ENCODE peak calls at places on chromosome 11, in eight cellular contexts. G is PC-9, E is dorsolateral prefrontal cortex, P is IMR-90, X is NCI-H1417, Q is amniotic epithelial cell, L is fibroblast of the conjunctiva, O is HT1080. I is an unnamed sample.

GRCh38 chr11:12901874-12902481 is 107.1 kb upstream of the RASSF10 start:
- DNase-seq in G (no peak), E (no peak), P (peak), X (no peak), Q (no peak), L (no peak), O (peak), I (no peak)

GRCh38 chr11:117969160-117969991 is 16.8 kb upstream of the IL10RA start:
- DNase-seq in G (no peak), E (no peak), P (no peak), X (no peak), Q (no peak), L (no peak), O (no peak), I (no peak)

GRCh38 chr11:72624496-72625201 is 49.6 kb downstream of the PDE2A start:
- DNase-seq in G (no peak), E (no peak), P (no peak), X (no peak), Q (no peak), L (no peak), O (no peak), I (no peak)

GRCh38 chr11:57316017-57316416 is 8.7 kb downstream of the TNKS1BP1 start:
- DNase-seq in G (no peak), E (no peak), P (no peak), X (peak), Q (no peak), L (no peak), O (no peak), I (no peak)

GRCh38 chr11:69257838-69258658 is 35.9 kb upstream of the MYEOV start:
- DNase-seq in G (no peak), E (no peak), P (no peak), X (no peak), Q (no peak), L (no peak), O (peak), I (no peak)

GRCh38 chr11:119796363-119797060 is 67.5 kb upstream of the NECTIN1 start:
- DNase-seq in G (no peak), E (no peak), P (no peak), X (no peak), Q (no peak), L (no peak), O (no peak), I (no peak)

GRCh38 chr11:74330065-74330858 is 18.8 kb upstream of the P4HA3 start:
- DNase-seq in G (peak), E (no peak), P (peak), X (peak), Q (peak), L (no peak), O (peak), I (no peak)

GRCh38 chr11:102488208-102488607 is 35.6 kb upstream of the TMEM123 start:
- DNase-seq in G (no peak), E (no peak), P (no peak), X (no peak), Q (no peak), L (no peak), O (no peak), I (no peak)

GRCh38 chr11:65446446-65447277 is 24.1 kb downstream of the NEAT1 start:
- DNase-seq in G (peak), E (no peak), P (peak), X (no peak), Q (peak), L (no peak), O (no peak), I (no peak)

GRCh38 chr11:120108154-120108784 is 29.6 kb downstream of the TRIM29 start:
- DNase-seq in G (peak), E (peak), P (peak), X (peak), Q (peak), L (peak), O (peak), I (peak)

GRCh38 chr11:26229270-26229669 is 102.7 kb upstream of the ANO3 start:
- DNase-seq in G (no peak), E (no peak), P (peak), X (no peak), Q (peak), L (peak), O (peak), I (no peak)

GRCh38 chr11:131694526-131695424 is 324.4 kb downstream of the NTM start:
- DNase-seq in G (no peak), E (peak), P (peak), X (peak), Q (peak), L (peak), O (peak), I (peak)

GRCh38 chr11:86089659-86090058 is 20.8 kb upstream of the PICALM start:
- DNase-seq in G (no peak), E (no peak), P (no peak), X (no peak), Q (peak), L (no peak), O (no peak), I (no peak)

GRCh38 chr11:92297551-92298237 is 73.1 kb downstream of the FAT3 start:
- DNase-seq in G (peak), E (no peak), P (no peak), X (peak), Q (no peak), L (no peak), O (no peak), I (no peak)

GRCh38 chr11:116374085-116374484 is 398.7 kb downstream of the BUD13 start:
- DNase-seq in G (no peak), E (no peak), P (no peak), X (no peak), Q (no peak), L (no peak), O (no peak), I (no peak)

GRCh38 chr11:45485070-45485716 is 180.2 kb downstream of the CHST1 start:
- DNase-seq in G (no peak), E (no peak), P (no peak), X (no peak), Q (no peak), L (no peak), O (peak), I (no peak)

GRCh38 chr11:41306435-41306834 is 153.0 kb downstream of the LRRC4C start:
- DNase-seq in G (no peak), E (no peak), P (no peak), X (no peak), Q (no peak), L (no peak), O (peak), I (no peak)

GRCh38 chr11:14249121-14249963 is 109.6 kb downstream of the RRAS2 start:
- DNase-seq in G (no peak), E (peak), P (peak), X (peak), Q (peak), L (peak), O (peak), I (peak)

GRCh38 chr11:79371152-79371551 is 69.7 kb downstream of the TENM4 start:
- DNase-seq in G (no peak), E (no peak), P (no peak), X (peak), Q (no peak), L (no peak), O (peak), I (no peak)